ENCODE peak calls at places on chromosomes 4 and X, in ten cellular contexts. U is right cardiac atrium; G is upper lobe of left lung; W is gastroesophageal sphincter; M is activated naive CD8-positive, alpha-beta T cell treated with anti-CD3 and anti-CD28 coated beads, Interleukin-2, amount 50 U/mL, for 24 hours; F is lung; H is Panc1; L is upper lobe of right lung; N is activated T-cell treated with anti-CD3 and anti-CD28 coated beads, Interleukin-2, amount 50 U/mL, for 72 hours; Q is activated CD8-positive, alpha-beta T cell treated with anti-CD3 and anti-CD28 coated beads, Interleukin-2, amount 10 ng/mL, durations not matched to agents 7 days and 5 days. K is an unnamed sample.

GRCh38 chr4:140344111-140344510 is 29.3 kb upstream of the SCOC start:
- ATAC-seq in U (no peak), W (no peak), G (peak; percentile 49), N (no peak), L (peak; percentile 50), Q (no peak), F (peak; percentile 49), M (no peak), H (no peak), K (no peak)

GRCh38 chr4:7206385-7206784 is 14.0 kb downstream of the SORCS2 start:
- ATAC-seq in N (no peak), G (peak; percentile 88), Q (no peak), U (peak; percentile 72), W (peak; percentile 35), H (peak; percentile 57), M (no peak), L (peak; percentile 26), F (no peak), K (peak; percentile 63)

GRCh38 chr4:150332961-150333360 is 249.0 kb upstream of the MAB21L2 start:
- ATAC-seq in Q (no peak), N (no peak), M (no peak), H (no peak), F (no peak), G (no peak), U (no peak), W (no peak), L (no peak), K (no peak)

GRCh38 chrX:65690057-65690855 is 22.8 kb downstream of the MSN start:
- ATAC-seq in G (peak; percentile 85), M (no peak), U (peak; percentile 92), W (peak; percentile 57), L (peak; percentile 63), H (peak; percentile 62), F (no peak), Q (no peak), N (no peak), K (peak; percentile 73)

GRCh38 chr4:117700111-117700892 is 334.0 kb upstream of the NDST3 start:
- ATAC-seq in N (no peak), H (no peak), G (no peak), W (no peak), F (no peak), L (no peak), Q (no peak), M (no peak), U (no peak), K (peak; percentile 74)

GRCh38 chrX:18877472-18877871 is 106.4 kb downstream of the PHKA2 start:
- ATAC-seq in M (no peak), N (no peak), Q (no peak), G (no peak), W (no peak), F (no peak), L (no peak), U (no peak), H (no peak), K (peak; percentile 54)

GRCh38 chrX:143615851-143616250 is 20.1 kb downstream of the SLITRK4 start:
- ATAC-seq in M (no peak), U (no peak), G (no peak), W (no peak), H (no peak), Q (no peak), L (no peak), F (no peak), N (no peak), K (no peak)

GRCh38 chrX:44996282-44996681 is 123.3 kb downstream of the KDM6A start:
- ATAC-seq in L (no peak), Q (no peak), M (peak; percentile 63), U (no peak), W (no peak), G (no peak), F (no peak), H (no peak), N (peak; percentile 91), K (no peak)

GRCh38 chr4:175823015-175823741 is 11.1 kb upstream of the GPM6A start:
- ATAC-seq in L (no peak), Q (no peak), G (no peak), W (no peak), H (no peak), N (no peak), F (no peak), U (no peak), M (no peak), K (no peak)

GRCh38 chr4:103424853-103425252 is 226.7 kb upstream of the CENPE start:
- ATAC-seq in W (no peak), U (no peak), H (no peak), L (peak; percentile 60), Q (no peak), M (no peak), G (no peak), N (no peak), F (no peak), K (no peak)

GRCh38 chrX:1400731-1401471 is 9.0 kb upstream of the SLC25A6 start:
- ATAC-seq in L (no peak), G (no peak), Q (peak; percentile 14), H (peak; percentile 62), M (no peak), U (no peak), W (no peak), F (no peak), N (no peak), K (no peak)

GRCh38 chr4:8280158-8280875 is 10.8 kb downstream of the HTRA3 start:
- ATAC-seq in M (no peak), L (no peak), W (no peak), N (no peak), F (no peak), Q (no peak), G (no peak), U (no peak), H (no peak), K (no peak)